ENCODE peak calls at places on chromosomes 4 and X, in six cellular contexts. One of them, this sample, is unnamed.

GRCh38 chr4:73839071-73839470 is 2.6 kb downstream of the CXCL6 start:
- ATAC-seq in heart left ventricle: no peak
- ATAC-seq in left lung: no peak
- ATAC-seq in heart right ventricle: no peak
- ATAC-seq in pancreas: no peak
- ATAC-seq in DND-41: no peak
- ATAC-seq in this sample: no peak

GRCh38 chrX:45900751-45901150 is 644.5 kb downstream of the ZNF674 start:
- ATAC-seq in heart left ventricle: no peak
- ATAC-seq in left lung: no peak
- ATAC-seq in heart right ventricle: no peak
- ATAC-seq in pancreas: no peak
- ATAC-seq in DND-41: no peak
- ATAC-seq in this sample: no peak

GRCh38 chrX:72020204-72020603 is 109.6 kb downstream of the NHSL2 start:
- ATAC-seq in heart left ventricle: no peak
- ATAC-seq in left lung: no peak
- ATAC-seq in heart right ventricle: no peak
- ATAC-seq in pancreas: no peak
- ATAC-seq in DND-41: no peak
- ATAC-seq in this sample: no peak

GRCh38 chrX:93695981-93696380 is 22.0 kb downstream of the FAM133A start:
- ATAC-seq in heart left ventricle: no peak
- ATAC-seq in left lung: no peak
- ATAC-seq in heart right ventricle: no peak
- ATAC-seq in pancreas: no peak
- ATAC-seq in DND-41: no peak
- ATAC-seq in this sample: no peak

GRCh38 chr4:66279084-66279483 is 608.8 kb upstream of the EPHA5 start:
- ATAC-seq in heart left ventricle: no peak
- ATAC-seq in left lung: no peak
- ATAC-seq in heart right ventricle: no peak
- ATAC-seq in pancreas: no peak
- ATAC-seq in DND-41: no peak
- ATAC-seq in this sample: no peak

GRCh38 chr4:184282251-184282713 is 64.6 kb upstream of the ENPP6 start:
- ATAC-seq in heart left ventricle: peak; percentile 56
- ATAC-seq in left lung: peak; percentile 93
- ATAC-seq in heart right ventricle: peak; percentile 58
- ATAC-seq in pancreas: peak; percentile 79
- ATAC-seq in DND-41: peak; percentile 57
- ATAC-seq in this sample: no peak

GRCh38 chr4:155944516-155944915 is 9.2 kb downstream of the CTSO start:
- ATAC-seq in heart left ventricle: no peak
- ATAC-seq in left lung: no peak
- ATAC-seq in heart right ventricle: no peak
- ATAC-seq in pancreas: no peak
- ATAC-seq in DND-41: no peak
- ATAC-seq in this sample: no peak

GRCh38 chrX:33336783-33337182 is 125.4 kb upstream of the DMD start:
- ATAC-seq in heart left ventricle: peak; percentile 49
- ATAC-seq in left lung: peak; percentile 54
- ATAC-seq in heart right ventricle: no peak
- ATAC-seq in pancreas: peak; percentile 65
- ATAC-seq in DND-41: no peak
- ATAC-seq in this sample: no peak

GRCh38 chr4:84994280-84994679 is 27.8 kb upstream of the WDFY3 start:
- ATAC-seq in heart left ventricle: peak; percentile 47
- ATAC-seq in left lung: peak; percentile 50
- ATAC-seq in heart right ventricle: peak; percentile 48
- ATAC-seq in pancreas: no peak
- ATAC-seq in DND-41: no peak
- ATAC-seq in this sample: peak; percentile 22

GRCh38 chrX:1529328-1529727 is 7.7 kb downstream of the P2RY8 start:
- ATAC-seq in heart left ventricle: no peak
- ATAC-seq in left lung: no peak
- ATAC-seq in heart right ventricle: no peak
- ATAC-seq in pancreas: no peak
- ATAC-seq in DND-41: no peak
- ATAC-seq in this sample: no peak

GRCh38 chr4:170259631-170260153 is 169.9 kb upstream of the AADAT start:
- ATAC-seq in heart left ventricle: peak; percentile 48
- ATAC-seq in left lung: peak; percentile 100
- ATAC-seq in heart right ventricle: peak; percentile 44
- ATAC-seq in pancreas: peak; percentile 94
- ATAC-seq in DND-41: peak; percentile 98
- ATAC-seq in this sample: no peak

GRCh38 chr4:154781126-154781982 is at the start of gene RBM46:
- ATAC-seq in heart left ventricle: no peak
- ATAC-seq in left lung: no peak
- ATAC-seq in heart right ventricle: no peak
- ATAC-seq in pancreas: no peak
- ATAC-seq in DND-41: no peak
- ATAC-seq in this sample: no peak

GRCh38 chr4:153532636-153533035 is 66.5 kb downstream of the TMEM131L start:
- ATAC-seq in heart left ventricle: no peak
- ATAC-seq in left lung: no peak
- ATAC-seq in heart right ventricle: no peak
- ATAC-seq in pancreas: no peak
- ATAC-seq in DND-41: no peak
- ATAC-seq in this sample: no peak

GRCh38 chrX:48468693-48469691 is 1.1 kb downstream of the SLC38A5 start:
- ATAC-seq in heart left ventricle: no peak
- ATAC-seq in left lung: no peak
- ATAC-seq in heart right ventricle: no peak
- ATAC-seq in pancreas: no peak
- ATAC-seq in DND-41: peak; percentile 68
- ATAC-seq in this sample: no peak

GRCh38 chr4:73676881-73677323 is 56.7 kb upstream of the RASSF6 start:
- ATAC-seq in heart left ventricle: no peak
- ATAC-seq in left lung: peak; percentile 35
- ATAC-seq in heart right ventricle: no peak
- ATAC-seq in pancreas: peak; percentile 29
- ATAC-seq in DND-41: no peak
- ATAC-seq in this sample: peak; percentile 23

GRCh38 chrX:153495362-153495751 is 577 bp downstream of the BGN start:
- ATAC-seq in heart left ventricle: peak; percentile 36
- ATAC-seq in left lung: peak; percentile 6
- ATAC-seq in heart right ventricle: peak; percentile 32
- ATAC-seq in pancreas: peak; percentile 11
- ATAC-seq in DND-41: no peak
- ATAC-seq in this sample: peak; percentile 45

GRCh38 chr4:8315343-8316250 is 46.0 kb downstream of the HTRA3 start:
- ATAC-seq in heart left ventricle: peak; percentile 34
- ATAC-seq in left lung: peak; percentile 94
- ATAC-seq in heart right ventricle: peak; percentile 62
- ATAC-seq in pancreas: peak; percentile 87
- ATAC-seq in DND-41: no peak
- ATAC-seq in this sample: peak; percentile 80

GRCh38 chrX:101642086-101642485 is 17.6 kb downstream of the ARMCX2 start:
- ATAC-seq in heart left ventricle: no peak
- ATAC-seq in left lung: no peak
- ATAC-seq in heart right ventricle: no peak
- ATAC-seq in pancreas: no peak
- ATAC-seq in DND-41: no peak
- ATAC-seq in this sample: no peak

GRCh38 chr4:43853565-43854345 is 594.9 kb downstream of the KCTD8 start:
- ATAC-seq in heart left ventricle: no peak
- ATAC-seq in left lung: no peak
- ATAC-seq in heart right ventricle: no peak
- ATAC-seq in pancreas: no peak
- ATAC-seq in DND-41: no peak
- ATAC-seq in this sample: no peak

GRCh38 chrX:6225307-6226052 is 3.2 kb downstream of the NLGN4X start:
- ATAC-seq in heart left ventricle: no peak
- ATAC-seq in left lung: no peak
- ATAC-seq in heart right ventricle: no peak
- ATAC-seq in pancreas: no peak
- ATAC-seq in DND-41: no peak
- ATAC-seq in this sample: no peak
- TF ChIP-seq CTCF in heart left ventricle: no peak
- TF ChIP-seq CTCF in left lung: no peak
- TF ChIP-seq CTCF in heart right ventricle: no peak
- TF ChIP-seq CTCF in pancreas: no peak
- TF ChIP-seq CTCF in DND-41: peak; percentile 2
- TF ChIP-seq CTCF in this sample: no peak

GRCh38 chr4:36086387-36086786 is 157.9 kb downstream of the ARAP2 start:
- ATAC-seq in heart left ventricle: no peak
- ATAC-seq in left lung: no peak
- ATAC-seq in heart right ventricle: no peak
- ATAC-seq in pancreas: no peak
- ATAC-seq in DND-41: no peak
- ATAC-seq in this sample: no peak
- TF ChIP-seq CTCF in heart left ventricle: no peak
- TF ChIP-seq CTCF in left lung: no peak
- TF ChIP-seq CTCF in heart right ventricle: no peak
- TF ChIP-seq CTCF in pancreas: no peak
- TF ChIP-seq CTCF in DND-41: no peak
- TF ChIP-seq CTCF in this sample: no peak

GRCh38 chr4:108709722-108710121 is 53.1 kb downstream of the ETNPPL start:
- ATAC-seq in heart left ventricle: no peak
- ATAC-seq in left lung: no peak
- ATAC-seq in heart right ventricle: no peak
- ATAC-seq in pancreas: no peak
- ATAC-seq in DND-41: no peak
- ATAC-seq in this sample: no peak
- TF ChIP-seq CTCF in heart left ventricle: no peak
- TF ChIP-seq CTCF in left lung: no peak
- TF ChIP-seq CTCF in heart right ventricle: no peak
- TF ChIP-seq CTCF in pancreas: no peak
- TF ChIP-seq CTCF in DND-41: no peak
- TF ChIP-seq CTCF in this sample: no peak

DNA sequence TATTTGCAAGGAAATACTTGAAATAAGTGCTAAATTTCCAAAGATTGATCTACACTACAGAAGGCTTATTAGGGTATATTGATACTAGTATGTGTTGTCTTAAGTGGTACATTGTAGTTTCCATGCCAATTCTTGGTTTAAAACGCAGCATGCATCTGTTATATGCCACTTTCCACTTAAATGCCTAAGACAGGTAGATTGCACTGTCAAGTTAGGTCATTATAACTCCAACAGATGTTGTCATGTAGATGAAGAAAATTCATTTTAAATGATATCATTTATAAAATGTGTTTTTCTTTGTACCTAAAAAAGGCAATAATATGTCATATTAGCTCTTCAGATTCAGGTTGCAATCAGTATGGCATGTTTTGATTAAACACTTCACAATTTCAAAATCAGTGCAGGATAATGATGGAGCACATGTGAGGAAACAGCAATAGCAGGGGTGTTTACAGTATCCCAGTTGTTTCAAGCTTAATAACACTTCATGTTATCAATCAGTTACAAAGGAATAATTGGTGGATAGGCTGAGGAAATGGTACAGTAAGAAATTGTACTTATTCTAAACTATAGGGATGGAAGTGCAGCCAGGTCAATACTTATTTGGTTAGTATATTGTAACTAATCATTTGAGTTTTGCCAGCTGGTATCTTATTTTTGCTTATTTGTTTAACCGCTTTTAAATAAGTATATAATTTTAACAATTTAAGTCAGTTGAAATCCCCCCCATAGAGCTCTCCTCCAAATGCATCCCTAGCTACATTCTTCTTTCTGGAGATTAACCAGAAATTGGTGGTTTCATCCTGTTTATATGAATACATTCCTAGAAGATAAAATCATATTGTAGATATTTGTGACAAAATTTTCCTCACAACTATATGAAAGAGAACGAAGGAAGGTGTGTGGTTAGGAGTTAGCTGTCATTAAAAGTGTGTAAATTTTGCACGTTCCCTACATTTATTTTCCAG is 454.4 kb upstream of the ATOH1 start:
- ATAC-seq in heart left ventricle: no peak
- ATAC-seq in left lung: no peak
- ATAC-seq in heart right ventricle: no peak
- ATAC-seq in pancreas: no peak
- ATAC-seq in DND-41: no peak
- ATAC-seq in this sample: no peak
- TF ChIP-seq CTCF in heart left ventricle: no peak
- TF ChIP-seq CTCF in left lung: no peak
- TF ChIP-seq CTCF in heart right ventricle: no peak
- TF ChIP-seq CTCF in pancreas: no peak
- TF ChIP-seq CTCF in DND-41: no peak
- TF ChIP-seq CTCF in this sample: no peak

GRCh38 chrX:134026732-134027311 is 41.4 kb upstream of the GPC3 start:
- ATAC-seq in heart left ventricle: no peak
- ATAC-seq in left lung: peak; percentile 92
- ATAC-seq in heart right ventricle: no peak
- ATAC-seq in pancreas: peak; percentile 94
- ATAC-seq in DND-41: peak; percentile 22
- ATAC-seq in this sample: peak; percentile 64
- TF ChIP-seq CTCF in heart left ventricle: peak; percentile 20
- TF ChIP-seq CTCF in left lung: peak; percentile 42
- TF ChIP-seq CTCF in heart right ventricle: no peak
- TF ChIP-seq CTCF in pancreas: peak; percentile 47
- TF ChIP-seq CTCF in DND-41: peak; percentile 56
- TF ChIP-seq CTCF in this sample: peak; percentile 8

DNA sequence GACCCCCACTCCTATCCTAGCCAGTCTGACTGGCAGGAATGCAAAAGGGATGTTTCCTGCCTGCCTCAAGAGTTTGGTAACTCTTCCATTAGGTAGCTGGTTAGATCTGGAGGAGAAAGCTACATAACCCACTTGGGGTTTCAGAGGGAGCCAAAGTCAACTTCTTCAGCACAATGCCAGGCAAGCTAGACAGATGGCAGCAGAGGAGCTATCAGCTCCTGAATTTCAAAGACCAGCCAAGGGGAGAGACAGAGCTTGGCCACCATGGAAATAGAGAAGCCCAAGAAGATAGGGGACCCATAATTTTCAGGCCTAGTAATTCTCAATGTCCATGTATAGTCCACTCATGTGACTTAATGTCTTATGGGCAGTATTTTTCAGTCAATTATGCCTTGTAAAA is 56.4 kb downstream of the PGRMC1 start:
- ATAC-seq in heart left ventricle: no peak
- ATAC-seq in left lung: peak; percentile 31
- ATAC-seq in heart right ventricle: no peak
- ATAC-seq in pancreas: no peak
- ATAC-seq in DND-41: no peak
- ATAC-seq in this sample: no peak
- TF ChIP-seq CTCF in heart left ventricle: no peak
- TF ChIP-seq CTCF in left lung: no peak
- TF ChIP-seq CTCF in heart right ventricle: no peak
- TF ChIP-seq CTCF in pancreas: no peak
- TF ChIP-seq CTCF in DND-41: no peak
- TF ChIP-seq CTCF in this sample: no peak

GRCh38 chrX:137342969-137343368 is 223.0 kb upstream of the ZIC3 start:
- ATAC-seq in heart left ventricle: no peak
- ATAC-seq in left lung: no peak
- ATAC-seq in heart right ventricle: no peak
- ATAC-seq in pancreas: no peak
- ATAC-seq in DND-41: no peak
- ATAC-seq in this sample: no peak
- TF ChIP-seq CTCF in heart left ventricle: no peak
- TF ChIP-seq CTCF in left lung: no peak
- TF ChIP-seq CTCF in heart right ventricle: no peak
- TF ChIP-seq CTCF in pancreas: no peak
- TF ChIP-seq CTCF in DND-41: peak; percentile 4
- TF ChIP-seq CTCF in this sample: no peak